ENCODE peak calls at places on chromosomes 3 and 15, in four cellular contexts. U is left ventricle myocardium inferior, K is heart right ventricle, A is tibial artery. Y is an unnamed sample.

GRCh38 chr3:38454884-38455638 is 1.4 kb downstream of the ACVR2B start:
- DNase-seq in U (peak), A (peak), K (peak), Y (peak)

GRCh38 chr15:65189102-65189740 is 4.1 kb upstream of the CLPX start:
- DNase-seq in A (no peak), K (no peak), U (no peak), Y (no peak)

GRCh38 chr3:188310270-188310710 is 156.3 kb downstream of the LPP start:
- DNase-seq in A (no peak), K (no peak), U (no peak), Y (no peak)

GRCh38 chr3:127851899-127852298 is 29.6 kb upstream of the MGLL start:
- DNase-seq in K (no peak), U (no peak), A (no peak), Y (no peak)

GRCh38 chr3:146431240-146431639 is 38.1 kb downstream of the PLSCR2 start:
- DNase-seq in K (no peak), A (no peak), U (no peak), Y (no peak)

GRCh38 chr3:126679318-126679751 is 24.4 kb upstream of the TXNRD3 start:
- DNase-seq in K (peak), A (peak), U (peak), Y (peak)

GRCh38 chr15:95132774-95133173 is 901.4 kb downstream of the MCTP2 start:
- DNase-seq in U (no peak), A (no peak), K (no peak), Y (no peak)

GRCh38 chr3:20391628-20392027 is 205.6 kb upstream of the SGO1 start:
- DNase-seq in K (no peak), A (no peak), U (no peak), Y (no peak)

GRCh38 chr15:31517711-31518110 is 191.1 kb downstream of the KLF13 start:
- DNase-seq in A (no peak), K (no peak), U (no peak), Y (no peak)

GRCh38 chr3:188370081-188370830 is 216.3 kb downstream of the LPP start:
- DNase-seq in K (no peak), A (no peak), U (no peak), Y (no peak)

GRCh38 chr3:128763967-128764366 is 38.0 kb downstream of the RAB7A start:
- DNase-seq in A (no peak), K (no peak), U (no peak), Y (peak)

GRCh38 chr3:356947-357346 is 160.4 kb downstream of the CHL1 start:
- DNase-seq in K (peak), U (peak), A (no peak), Y (no peak)

GRCh38 chr3:138935505-138935863 is 11.5 kb downstream of the FOXL2 start:
- DNase-seq in K (no peak), A (no peak), U (no peak), Y (no peak)
- H3K4me3 ChIP-seq in K (peak), A (no peak), U (peak), Y (peak)

GRCh38 chr3:65246561-65246960 is 558.8 kb upstream of the ADAMTS9 start:
- DNase-seq in U (no peak), A (no peak), K (no peak), Y (no peak)

GRCh38 chr3:65251375-65251774 is 563.6 kb upstream of the ADAMTS9 start:
- DNase-seq in U (no peak), A (no peak), K (no peak), Y (no peak)

DNA sequence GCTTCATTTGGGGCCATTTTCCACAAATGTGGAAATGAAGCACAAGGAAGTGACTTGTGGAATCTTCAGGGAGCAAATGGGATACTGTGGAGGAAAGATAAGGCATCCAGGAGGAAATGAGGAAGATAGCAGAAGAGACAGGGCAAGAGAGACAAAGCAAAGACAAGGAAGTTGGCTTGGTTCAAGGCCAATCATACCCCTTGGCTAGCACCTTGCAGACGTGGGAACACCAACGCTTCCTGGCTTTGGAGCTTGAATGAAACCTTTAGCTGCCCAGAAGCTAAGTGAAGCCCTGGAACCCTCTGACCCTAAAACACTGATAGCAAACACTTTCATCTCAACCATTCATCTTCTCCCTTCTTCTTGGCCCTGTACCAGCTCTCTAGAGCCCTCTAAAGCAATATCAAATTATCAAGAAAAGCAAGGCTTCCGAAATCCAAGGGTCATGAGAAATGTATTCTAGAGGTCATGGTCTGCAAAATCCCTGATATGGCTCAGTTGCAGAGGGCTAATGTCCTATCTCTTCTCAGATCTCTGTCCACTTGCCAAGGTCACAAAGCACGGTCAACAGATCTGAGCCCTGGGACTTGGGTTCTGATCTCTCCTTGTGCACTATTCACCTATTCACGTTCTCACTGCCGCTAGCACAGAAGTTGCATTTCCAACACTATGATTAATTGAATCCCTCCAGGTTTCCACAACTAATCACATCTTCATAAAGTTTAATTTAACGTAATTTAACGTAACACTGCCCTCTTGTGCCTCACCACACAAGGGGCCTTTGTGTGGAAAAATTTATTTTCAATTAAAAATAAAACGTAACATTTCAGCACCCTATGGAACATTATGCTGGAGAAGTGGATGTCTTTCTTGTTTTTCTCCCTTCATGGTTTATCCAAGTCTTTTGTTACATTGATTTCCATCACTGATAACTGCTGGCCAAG is 557.6 kb upstream of the ADAMTS9 start:
- DNase-seq in U (no peak), K (no peak), A (no peak), Y (no peak)
- TF ChIP-seq CTCF in U (peak), K (no peak), A (peak), Y (no peak)

GRCh38 chr3:59446775-59447465 is 397.1 kb upstream of the CFAP20DC start:
- DNase-seq in A (no peak), K (no peak), U (no peak), Y (no peak)

GRCh38 chr3:59456852-59457485 is 407.1 kb upstream of the CFAP20DC start:
- DNase-seq in A (no peak), U (no peak), K (no peak), Y (no peak)

GRCh38 chr3:59451800-59452741 is 402.2 kb upstream of the CFAP20DC start:
- DNase-seq in A (no peak), K (no peak), U (no peak), Y (no peak)

DNA sequence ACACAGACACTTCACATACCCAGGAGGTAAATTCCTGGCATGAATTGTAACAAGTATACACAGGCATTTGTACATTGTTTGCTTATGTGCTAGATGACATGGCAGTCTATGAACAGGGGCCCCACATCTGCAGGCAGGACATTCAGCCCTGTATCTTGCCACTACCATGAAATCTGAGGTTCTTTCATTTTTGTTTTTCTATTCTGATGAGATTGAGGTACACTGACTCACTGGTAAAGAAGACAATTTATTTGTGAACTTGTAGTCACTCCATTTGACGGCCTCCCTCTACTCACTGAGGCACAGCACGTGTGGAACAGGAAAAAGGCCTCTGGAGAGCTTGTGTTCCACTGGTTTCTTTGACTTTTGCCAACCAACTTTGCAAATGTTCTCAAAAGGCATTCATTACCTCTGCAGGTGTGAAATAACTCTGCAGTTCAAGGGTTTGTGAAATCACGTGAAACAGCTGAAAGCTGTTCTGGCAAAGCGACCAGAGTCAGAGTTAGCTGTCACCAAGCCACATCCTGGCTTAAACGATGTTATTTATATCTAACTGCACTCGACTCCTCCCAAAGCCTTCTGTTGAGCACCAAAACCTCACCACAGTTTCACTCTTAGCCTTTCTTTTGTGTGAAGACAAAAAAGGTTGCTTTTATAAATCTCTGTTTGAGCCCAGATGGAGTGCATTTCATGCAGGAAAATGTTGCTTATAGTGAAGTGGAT is 401.4 kb upstream of the CFAP20DC start:
- DNase-seq in K (no peak), A (no peak), U (no peak), Y (peak)
- H3K4me3 ChIP-seq in K (no peak), A (no peak), U (no peak), Y (peak)

GRCh38 chr3:193970773-193971206 is 165.2 kb upstream of the HES1 start:
- DNase-seq in A (no peak), U (no peak), K (no peak), Y (no peak)
- TF ChIP-seq CTCF in A (no peak), U (no peak), K (no peak), Y (no peak)

DNA sequence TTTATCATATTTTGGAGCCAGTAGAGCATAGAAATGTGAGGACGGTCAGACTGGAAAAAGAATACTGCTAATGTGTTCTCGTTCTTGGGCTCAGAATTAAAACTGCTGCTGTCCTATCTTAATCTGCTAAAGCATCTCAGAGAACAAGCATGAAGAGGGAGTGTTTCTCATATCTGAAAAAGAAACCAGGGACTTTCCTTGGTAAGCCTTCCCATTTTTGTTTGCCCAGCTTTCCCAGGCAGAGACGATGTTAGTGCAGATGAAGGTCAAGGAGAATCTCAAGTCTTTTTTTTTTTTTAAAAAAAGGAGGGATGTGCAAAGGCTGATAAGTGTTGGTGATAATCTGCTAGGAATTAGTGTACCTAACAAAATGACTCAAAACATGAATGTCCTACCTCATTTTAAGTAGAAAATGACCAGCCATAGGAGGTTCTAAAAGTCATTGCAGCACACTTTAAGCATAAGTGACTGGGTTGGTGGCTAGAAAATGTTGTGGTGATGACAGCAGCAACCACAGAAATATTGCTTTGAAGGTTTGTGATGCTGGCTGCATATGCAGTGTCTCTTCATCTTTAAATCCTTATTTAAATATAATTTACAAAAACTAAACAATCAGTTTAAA is 55.1 kb downstream of the CMSS1 start:
- DNase-seq in A (no peak), U (no peak), K (no peak), Y (no peak)
- H3K4me3 ChIP-seq in A (peak), U (peak), K (peak), Y (no peak)

GRCh38 chr3:138049157-138049919 is 39.4 kb downstream of the CLDN18 start:
- DNase-seq in A (no peak), U (no peak), K (no peak), Y (no peak)
- TF ChIP-seq CTCF in A (no peak), U (no peak), K (no peak), Y (no peak)

GRCh38 chr15:74994685-74995084 is 678 bp upstream of the SCAMP5 start:
- DNase-seq in A (no peak), K (no peak), U (no peak), Y (no peak)
- H3K4me3 ChIP-seq in A (no peak), K (peak), U (peak), Y (peak)

DNA sequence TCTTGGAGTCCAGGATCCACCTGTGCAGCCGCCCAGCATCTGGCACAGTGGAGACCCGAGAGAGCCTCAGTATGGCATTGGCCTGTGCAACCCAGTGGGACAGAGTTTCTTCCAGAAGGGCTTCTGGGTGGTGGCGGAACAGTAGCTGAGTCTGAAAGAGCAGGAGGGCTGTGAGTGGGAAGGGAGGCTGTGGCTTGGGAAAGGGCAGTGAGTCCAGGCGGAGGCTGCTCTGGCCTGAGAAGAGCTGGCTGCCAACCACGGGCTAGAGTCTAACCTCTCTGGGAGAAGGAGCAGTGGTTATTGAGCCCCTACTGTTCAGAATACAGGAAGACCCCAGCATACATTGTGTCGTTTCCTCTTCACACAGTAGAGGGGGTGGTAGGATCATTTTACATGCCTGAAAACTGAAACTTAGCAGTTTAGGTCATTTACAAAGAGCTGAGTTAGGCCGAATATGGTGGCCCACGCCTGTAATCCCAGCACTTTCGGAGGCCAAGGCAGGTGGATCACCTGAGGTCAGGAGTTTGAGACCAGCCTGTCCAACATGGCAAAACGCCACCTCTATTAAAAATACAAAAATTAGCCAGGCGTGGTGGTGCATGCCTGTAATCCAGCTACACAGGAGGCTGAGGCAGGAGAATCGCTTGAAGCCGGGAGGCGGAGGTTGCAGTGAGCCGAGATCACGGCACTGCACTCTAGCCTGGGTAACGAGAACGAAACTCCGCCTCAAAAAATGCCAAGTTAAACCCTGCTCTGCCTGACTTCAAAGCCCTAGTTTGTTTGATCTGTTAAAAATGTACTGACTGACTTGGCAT is 3.2 kb downstream of the AEN start:
- DNase-seq in U (no peak), A (no peak), K (no peak), Y (peak)
- TF ChIP-seq CTCF in U (peak), A (peak), K (no peak), Y (peak)

Y was measured in CD8-positive, alpha-beta T cell.